ENCODE peak calls at places on chromosomes 4 and X, in four cellular contexts. F is lung, V is SK-N-SH, Y is Panc1. C is an unnamed sample. For H3K9me3, the result is how much of the 10 kb centered on the place peaks cover.

GRCh38 chr4:89056953-89057398 is at the start of gene FAM13A:
- DNase-seq in F (peak), V (no peak), Y (peak), C (peak)

GRCh38 chr4:89171176-89171575 is 59.8 kb downstream of the TIGD2 start:
- DNase-seq in F (no peak), V (no peak), Y (no peak), C (no peak)

GRCh38 chr4:55008166-55009056 is 117.0 kb downstream of the KDR start:
- DNase-seq in F (no peak), V (peak), Y (no peak), C (no peak)

GRCh38 chr4:15149234-15149841 is 147.1 kb downstream of the CPEB2 start:
- DNase-seq in F (no peak), V (no peak), Y (no peak), C (no peak)

GRCh38 chr4:177308842-177309524 is 691 bp upstream of the NEIL3 start:
- DNase-seq in F (no peak), V (no peak), Y (no peak), C (no peak)

GRCh38 chr4:52982246-52982950 is 120.3 kb downstream of the RASL11B start:
- DNase-seq in F (no peak), V (peak), Y (no peak), C (no peak)

GRCh38 chrX:150848914-150849365 is 49.5 kb downstream of the CD99L2 start:
- DNase-seq in F (peak), V (no peak), Y (peak), C (no peak)

GRCh38 chrX:100606753-100607152 is 22.0 kb downstream of the TNMD start:
- DNase-seq in F (no peak), V (no peak), Y (no peak), C (no peak)

GRCh38 chr4:137124278-137124932 is 407.9 kb downstream of the PCDH18 start:
- DNase-seq in F (no peak), V (peak), Y (peak), C (no peak)

GRCh38 chrX:44342866-44343265 is 606 bp downstream of the EFHC2 start:
- DNase-seq in F (no peak), V (no peak), Y (no peak), C (no peak)

GRCh38 chrX:31331045-31331444 is 259.2 kb upstream of the FTHL17 start:
- DNase-seq in F (no peak), V (no peak), Y (no peak), C (no peak)

GRCh38 chr4:46993075-46994006 is at the start of gene GABRA4:
- DNase-seq in F (no peak), V (no peak), Y (no peak), C (no peak)

GRCh38 chrX:136168929-136169735 is 21.8 kb downstream of the FHL1 start:
- DNase-seq in F (no peak), V (peak), Y (no peak), C (peak)

GRCh38 chr4:56741595-56741994 is 60.5 kb upstream of the HOPX start:
- DNase-seq in F (no peak), V (no peak), Y (no peak), C (no peak)

GRCh38 chrX:116238866-116239265 is 68.3 kb downstream of the AGTR2 start:
- DNase-seq in F (no peak), V (no peak), Y (no peak), C (no peak)

GRCh38 chr4:2320152-2320551 is 58.2 kb upstream of the MXD4 start:
- DNase-seq in F (no peak), V (no peak), Y (no peak), C (no peak)

GRCh38 chr4:6280365-6280996 is 10.8 kb downstream of the WFS1 start:
- DNase-seq in F (no peak), V (no peak), Y (no peak), C (no peak)

GRCh38 chr4:75745721-75746199 is 21.4 kb downstream of the USO1 start:
- DNase-seq in F (no peak), V (no peak), Y (no peak), C (no peak)

GRCh38 chrX:31178064-31178768 is 106.4 kb upstream of the FTHL17 start:
- DNase-seq in F (no peak), V (no peak), Y (no peak), C (no peak)

GRCh38 chrX:119502727-119503483 is 34.7 kb downstream of the SLC25A5 start:
- DNase-seq in F (peak), V (no peak), Y (no peak), C (peak)

GRCh38 chr4:48290146-48290772 is 20.6 kb upstream of the TEC start:
- DNase-seq in F (no peak), V (peak), Y (no peak), C (no peak)

GRCh38 chrX:40100141-40100536 is 2.4 kb upstream of the BCOR start:
- DNase-seq in F (no peak), V (peak), Y (no peak), C (no peak)

DNA sequence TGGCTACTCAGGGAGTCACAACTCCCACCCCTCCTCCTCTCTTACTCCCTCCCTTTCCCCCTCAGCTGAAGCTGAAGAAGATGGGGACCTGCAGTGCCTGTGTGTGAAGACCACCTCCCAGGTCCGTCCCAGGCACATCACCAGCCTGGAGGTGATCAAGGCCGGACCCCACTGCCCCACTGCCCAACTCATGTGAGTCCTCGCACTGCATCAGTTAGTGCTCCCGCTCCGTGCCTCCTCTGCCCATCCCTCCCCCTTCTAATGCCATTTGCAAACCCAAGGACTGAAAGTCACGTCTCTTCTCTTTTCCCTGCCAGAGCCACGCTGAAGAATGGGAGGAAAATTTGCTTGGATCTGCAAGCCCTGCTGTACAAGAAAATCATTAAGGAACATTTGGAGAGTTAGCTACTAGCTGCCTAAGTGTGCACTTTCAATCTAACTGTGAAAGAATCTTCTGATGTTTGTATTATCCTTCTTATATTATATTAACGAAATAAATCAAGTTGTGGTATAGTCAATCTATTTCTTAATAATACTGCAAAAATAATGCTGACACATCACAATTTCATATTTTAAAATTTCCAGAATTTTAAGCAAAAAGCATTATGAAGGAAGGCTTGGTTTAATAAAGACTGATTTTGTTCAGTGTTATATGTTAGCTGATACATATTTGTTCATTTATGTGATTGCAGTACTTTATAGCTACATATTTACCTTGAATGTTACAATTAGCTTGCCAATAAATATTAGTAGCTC is 800 bp downstream of the PF4V1 start:
- DNase-seq in F (no peak), V (no peak), Y (no peak), C (no peak)
- H3K9me3 ChIP-seq in F (under half), V (under half), Y (under half), C (under half)

DNA sequence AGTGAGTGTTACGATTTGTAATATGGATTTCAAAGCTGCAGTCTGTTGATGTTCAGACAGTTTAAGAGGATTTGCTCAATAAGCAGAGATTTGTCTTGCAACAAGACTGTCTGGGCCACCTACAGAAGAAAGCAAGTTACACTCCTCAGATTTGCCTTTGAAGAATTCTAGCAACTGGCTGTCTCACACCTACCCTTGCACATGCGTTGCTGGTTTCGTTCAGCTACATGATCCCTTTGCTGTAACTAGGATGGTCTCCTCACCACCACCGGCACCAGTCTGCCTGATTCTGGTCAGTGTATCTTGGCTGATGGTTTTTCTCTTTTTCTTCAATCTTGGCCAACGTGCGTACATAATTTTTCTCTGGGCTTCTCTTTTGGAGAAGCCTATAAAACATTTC is 172.7 kb upstream of the LCORL start:
- DNase-seq in F (no peak), V (no peak), Y (no peak), C (no peak)
- H3K9me3 ChIP-seq in F (under half), V (under half), Y (under half), C (under half)

GRCh38 chr4:36590343-36590742 is 308.9 kb downstream of the DTHD1 start:
- DNase-seq in F (no peak), V (no peak), Y (no peak), C (no peak)
- H3K9me3 ChIP-seq in F (under half), V (under half), Y (under half), C (under half)

GRCh38 chr4:4788573-4788972 is 70.9 kb upstream of the MSX1 start:
- DNase-seq in F (no peak), V (no peak), Y (no peak), C (no peak)
- H3K9me3 ChIP-seq in F (under half), V (under half), Y (under half), C (under half)

GRCh38 chrX:670596-670995 is 40.0 kb downstream of the SHOX start:
- DNase-seq in F (no peak), V (no peak), Y (no peak), C (no peak)
- H3K9me3 ChIP-seq in F (under half), V (under half), Y (under half), C (under half)

DNA sequence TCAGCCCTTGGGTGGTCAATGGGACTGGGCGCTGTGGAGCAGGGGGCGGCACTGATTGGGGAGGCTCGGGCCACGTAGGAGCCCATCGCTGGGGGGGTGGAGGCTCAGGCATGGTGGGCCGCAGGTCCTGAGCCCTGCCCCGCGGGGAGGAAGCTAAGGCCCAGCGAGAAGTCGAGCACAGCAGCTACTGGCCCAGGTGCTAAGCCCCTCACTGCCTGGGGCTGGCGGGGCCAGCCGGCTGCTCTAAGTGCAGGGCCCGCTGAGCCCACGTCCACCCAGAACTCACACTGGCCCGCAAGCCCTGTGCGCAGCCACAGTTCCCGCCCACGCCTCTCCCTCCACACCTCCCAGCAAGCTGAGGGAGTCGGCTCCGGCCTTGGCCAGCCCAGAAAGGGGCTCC is 66.4 kb downstream of the ZNF141 start:
- DNase-seq in F (no peak), V (no peak), Y (no peak), C (no peak)
- H3K9me3 ChIP-seq in F (under half), V (under half), Y (under half), C (under half)

C was measured in aorta.